ENCODE peak calls at places on chromosomes 13 and 19, in seven cellular contexts. G is breast epithelium, Q is AG09309, A is A549, O is endodermal cell, H is neural progenitor cell, V is fibroblast of lung. N is an unnamed sample.

GRCh38 chr19:19405919-19406877 is 723 bp downstream of the GATAD2A start:
- DNase-seq in G (no peak), Q (no peak), A (peak; percentile 30), O (peak; percentile 78), H (peak; percentile 80), V (peak; percentile 74), N (no peak)

GRCh38 chr13:97068964-97069815 is 74.9 kb upstream of the OXGR1 start:
- DNase-seq in G (no peak), Q (no peak), A (no peak), O (no peak), H (no peak), V (no peak), N (no peak)

GRCh38 chr13:96982672-96983071 is 11.6 kb downstream of the OXGR1 start:
- DNase-seq in G (no peak), Q (no peak), A (no peak), O (no peak), H (no peak), V (no peak), N (peak; percentile 6)

GRCh38 chr19:45824041-45824471 is 8.9 kb upstream of the RSPH6A start:
- DNase-seq in G (peak; percentile 65), Q (no peak), A (no peak), O (peak; percentile 42), H (no peak), V (no peak), N (no peak)

GRCh38 chr19:2977001-2977685 is at the start of gene TLE6:
- DNase-seq in G (peak; percentile 98), Q (no peak), A (peak; percentile 95), O (peak; percentile 99), H (peak; percentile 98), V (peak; percentile 91), N (peak; percentile 89)

GRCh38 chr19:45258862-45259261 is 7.8 kb downstream of the MARK4 start:
- DNase-seq in G (no peak), Q (no peak), A (no peak), O (no peak), H (no peak), V (no peak), N (no peak)

GRCh38 chr19:17617807-17618192 is 62.4 kb downstream of the COLGALT1 start:
- DNase-seq in G (no peak), Q (no peak), A (no peak), O (no peak), H (no peak), V (no peak), N (no peak)

GRCh38 chr13:91406619-91407018 is 8.2 kb downstream of the GPC5 start:
- DNase-seq in G (no peak), Q (no peak), A (peak; percentile 23), O (peak; percentile 86), H (peak; percentile 83), V (peak; percentile 39), N (peak; percentile 37)

GRCh38 chr19:4197625-4198466 is 15.4 kb downstream of the ANKRD24 start:
- DNase-seq in G (no peak), Q (no peak), A (peak; percentile 55), O (peak; percentile 80), H (peak; percentile 74), V (no peak), N (no peak)

GRCh38 chr13:54004026-54004699 is 975.5 kb downstream of the OLFM4 start:
- DNase-seq in G (no peak), Q (no peak), A (no peak), O (no peak), H (no peak), V (no peak), N (no peak)

GRCh38 chr13:36131215-36131930 is at the start of gene DCLK1:
- DNase-seq in G (no peak), Q (no peak), A (no peak), O (peak; percentile 89), H (peak; percentile 85), V (peak; percentile 31), N (peak; percentile 33)

DNA sequence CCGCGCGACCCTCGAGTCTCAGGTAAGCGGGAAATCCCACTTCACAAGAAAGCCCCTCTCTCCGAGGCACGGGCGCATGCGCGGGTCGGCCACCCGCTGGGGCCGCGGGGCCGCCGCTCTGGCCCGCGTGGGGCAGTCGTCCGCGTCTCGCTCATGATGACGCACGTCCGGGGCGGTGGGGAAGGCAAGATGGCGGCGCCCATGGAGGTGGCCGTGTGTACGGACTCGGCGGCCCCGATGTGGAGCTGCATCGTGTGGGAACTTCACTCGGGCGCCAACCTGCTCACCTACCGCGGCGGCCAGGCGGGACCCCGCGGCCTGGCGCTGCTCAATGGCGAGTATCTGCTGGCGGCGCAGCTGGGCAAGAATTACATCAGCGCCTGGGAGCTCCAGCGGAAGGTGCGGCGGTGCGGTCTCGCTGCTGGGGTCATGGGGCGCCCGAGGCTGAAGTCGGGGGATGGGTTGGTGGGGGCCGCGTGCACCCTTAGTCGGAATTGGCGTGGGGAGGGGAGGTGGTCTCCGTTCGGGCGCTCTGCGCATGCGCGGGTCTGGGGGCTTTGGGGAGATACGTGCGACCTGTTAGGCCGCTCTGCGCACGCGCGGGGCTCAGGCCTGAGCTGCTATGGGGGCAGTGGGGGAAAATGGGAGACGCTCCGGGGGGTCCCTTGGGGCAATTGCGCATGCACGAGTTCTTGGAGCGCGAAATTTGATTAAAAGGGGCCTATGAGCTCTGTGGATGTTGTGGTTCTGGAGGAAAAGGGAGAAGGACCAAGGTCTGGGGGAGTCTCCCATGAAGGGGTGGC is at the start of gene WDR18:
- DNase-seq in G (peak; percentile 90), Q (peak; percentile 17), A (peak; percentile 88), O (peak; percentile 95), H (peak; percentile 95), V (peak; percentile 83), N (peak; percentile 82)
- TF ChIP-seq CTCF in G (peak; percentile 45), Q (no peak), A (no peak), O (no peak), H (peak; percentile 8), V (no peak), N (no peak)

GRCh38 chr13:84574851-84575250 is 692.6 kb upstream of the SLITRK1 start:
- DNase-seq in G (no peak), Q (peak; percentile 11), A (peak; percentile 0), O (no peak), H (no peak), V (peak; percentile 24), N (peak; percentile 12)
- TF ChIP-seq CTCF in G (no peak), Q (peak; percentile 45), A (no peak), O (peak; percentile 41), H (peak; percentile 10), V (peak; percentile 36), N (peak; percentile 44)

GRCh38 chr13:41568990-41569387 is 111.6 kb downstream of the RGCC start:
- DNase-seq in G (no peak), Q (peak; percentile 33), A (no peak), O (no peak), H (no peak), V (peak; percentile 71), N (no peak)
- TF ChIP-seq CTCF in G (peak; percentile 14), Q (no peak), A (no peak), O (no peak), H (no peak), V (peak; percentile 30), N (peak; percentile 23)

GRCh38 chr13:76820759-76821158 is 65.4 kb downstream of the KCTD12 start:
- DNase-seq in G (peak; percentile 32), Q (peak; percentile 17), A (no peak), O (no peak), H (no peak), V (peak; percentile 36), N (no peak)
- TF ChIP-seq CTCF in G (no peak), Q (peak; percentile 40), A (no peak), O (peak; percentile 48), H (no peak), V (peak; percentile 21), N (peak; percentile 41)

GRCh38 chr19:6709549-6709948 is 10.9 kb downstream of the C3 start:
- DNase-seq in G (no peak), Q (no peak), A (no peak), O (no peak), H (no peak), V (no peak), N (no peak)

GRCh38 chr19:6711078-6711361 is 9.4 kb downstream of the C3 start:
- DNase-seq in G (no peak), Q (no peak), A (no peak), O (no peak), H (no peak), V (no peak), N (no peak)

GRCh38 chr19:6712231-6712630 is 8.2 kb downstream of the C3 start:
- DNase-seq in G (no peak), Q (no peak), A (no peak), O (no peak), H (no peak), V (no peak), N (no peak)

GRCh38 chr19:6711605-6712004 is 8.8 kb downstream of the C3 start:
- DNase-seq in G (no peak), Q (no peak), A (no peak), O (no peak), H (no peak), V (no peak), N (no peak)

DNA sequence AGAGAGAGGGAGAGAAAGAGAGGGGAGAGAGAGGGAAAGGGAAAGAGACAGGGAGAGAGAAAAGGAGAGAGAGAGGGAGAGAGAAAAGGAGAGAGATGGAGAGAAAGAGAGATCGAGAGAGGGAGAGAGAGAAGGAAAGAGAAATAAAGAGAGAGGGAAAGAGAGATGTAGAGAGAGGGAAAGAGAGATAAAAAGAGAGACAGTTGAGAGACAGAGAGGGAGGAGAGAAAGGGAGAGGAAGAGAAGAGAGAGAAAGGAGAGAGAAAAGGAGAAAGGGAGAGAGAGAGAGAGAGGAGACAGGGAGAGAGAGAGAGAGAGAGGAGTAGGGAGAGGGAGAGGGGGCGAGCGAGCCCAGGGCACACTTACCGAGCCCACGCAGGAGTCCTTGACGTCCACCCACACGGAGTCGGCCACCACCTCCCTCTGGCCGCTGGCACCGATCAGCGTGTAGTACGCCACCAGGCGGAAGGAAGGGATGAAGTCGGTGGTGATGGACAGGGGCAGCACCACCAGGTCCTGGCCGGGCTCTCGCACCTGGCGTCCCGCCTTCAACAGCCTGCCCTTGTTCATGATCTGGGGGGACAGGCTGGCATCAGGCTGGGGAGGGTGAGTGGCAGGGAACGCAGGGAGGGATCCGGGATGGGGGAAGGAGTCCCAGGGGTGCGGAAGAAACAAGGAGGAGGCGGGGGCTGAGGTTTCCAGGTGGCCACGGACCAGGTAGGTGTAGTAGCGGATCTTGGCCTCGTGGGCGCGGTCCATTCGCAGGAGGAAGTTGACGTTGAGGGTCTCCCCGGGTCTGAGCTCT is 10.0 kb downstream of the C3 start:
- DNase-seq in G (no peak), Q (no peak), A (no peak), O (peak; percentile 78), H (peak; percentile 60), V (no peak), N (no peak)
- TF ChIP-seq CTCF in G (no peak), Q (no peak), A (no peak), O (peak; percentile 71), H (peak; percentile 48), V (no peak), N (no peak)

GRCh38 chr19:49056101-49056901 is 1.2 kb downstream of the CGB7 start:
- DNase-seq in G (peak; percentile 33), Q (no peak), A (peak; percentile 64), O (peak; percentile 89), H (peak; percentile 87), V (peak; percentile 20), N (peak; percentile 9)
- TF ChIP-seq CTCF in G (no peak), Q (peak; percentile 26), A (peak; percentile 15), O (peak; percentile 50), H (peak; percentile 52), V (peak; percentile 24), N (peak; percentile 38)

GRCh38 chr13:100689191-100689590 is 14.6 kb upstream of the TMTC4 start:
- DNase-seq in G (no peak), Q (no peak), A (no peak), O (no peak), H (no peak), V (no peak), N (no peak)

GRCh38 chr13:100694722-100695644 is 20.4 kb upstream of the TMTC4 start:
- DNase-seq in G (no peak), Q (no peak), A (peak; percentile 33), O (peak; percentile 89), H (peak; percentile 77), V (peak; percentile 46), N (peak; percentile 61)
- TF ChIP-seq CTCF in G (no peak), Q (peak; percentile 58), A (peak; percentile 30), O (peak; percentile 84), H (peak; percentile 71), V (peak; percentile 71), N (peak; percentile 89)

GRCh38 chr19:55454787-55455243 is 6.6 kb downstream of the ISOC2 start:
- DNase-seq in G (no peak), Q (no peak), A (peak; percentile 78), O (peak; percentile 89), H (peak; percentile 71), V (peak; percentile 25), N (no peak)
- TF ChIP-seq CTCF in G (no peak), Q (peak; percentile 82), A (peak; percentile 78), O (peak; percentile 79), H (peak; percentile 78), V (peak; percentile 75), N (peak; percentile 90)

N was measured in brain microvascular endothelial cell.